ENCODE peak calls at places on chromosomes 2 and 18, in seven cellular contexts. W is activated naive CD4-positive, alpha-beta T cell treated with Interleukin-2 at 50 U/mL for 16 hours; E is GM03348; T is stimulated activated CD8-positive, alpha-beta memory T cell treated with anti-CD3 and anti-CD28 coated beads, Interleukin-7, amount 100 ng/mL, for 1 hour; L is fibroblast of gingiva; M is CD4-positive, alpha-beta T cell; I is CD4-positive, alpha-beta memory T cell. P is an unnamed sample.

GRCh38 chr18:29147944-29148343 is 971.0 kb upstream of the CDH2 start:
- DNase-seq in I (no peak), T (no peak), M (no peak), E (peak), W (no peak), L (peak), P (no peak)

GRCh38 chr2:201261471-201261870 is 1.1 kb downstream of the CASP8 start:
- DNase-seq in T (no peak), M (peak), W (peak), E (no peak), I (peak), L (no peak), P (no peak)

GRCh38 chr2:230938098-230938497 is 13.1 kb upstream of the GPR55 start:
- DNase-seq in E (no peak), T (no peak), W (no peak), M (no peak), I (no peak), L (no peak), P (no peak)

GRCh38 chr2:171979103-171979502 is 20.6 kb upstream of the METAP1D start:
- DNase-seq in W (no peak), L (no peak), T (no peak), E (no peak), M (no peak), I (no peak), P (no peak)

GRCh38 chr18:35580748-35581534 is 599 bp upstream of the GALNT1 start:
- DNase-seq in L (peak), I (peak), T (peak), E (peak), W (peak), M (peak), P (no peak)

GRCh38 chr2:104375206-104375605 is 478.7 kb upstream of the POU3F3 start:
- DNase-seq in L (no peak), E (no peak), I (no peak), M (no peak), T (no peak), W (no peak), P (no peak)

GRCh38 chr18:63890950-63891304 is 3.4 kb downstream of the SERPINB2 start:
- DNase-seq in E (no peak), L (no peak), I (no peak), T (no peak), W (no peak), M (no peak), P (peak)

GRCh38 chr2:6443424-6443823 is 422.3 kb downstream of the CMPK2 start:
- DNase-seq in L (no peak), W (no peak), I (no peak), E (no peak), T (no peak), M (no peak), P (no peak)

GRCh38 chr2:50840346-50841124 is 191.4 kb downstream of the NRXN1 start:
- DNase-seq in W (no peak), E (no peak), T (no peak), I (no peak), M (no peak), L (no peak), P (no peak)

P was measured in Jurkat, Clone E6-1.